ENCODE peak calls at places on chromosomes 1 and 21, in eight cellular contexts. K is AG09309, Q is cardiac fibroblast, Y is cardiac muscle cell, L is PC-9, U is dorsolateral prefrontal cortex, W is stomach, I is choroid plexus epithelial cell. D is an unnamed sample.

GRCh38 chr1:64663654-64664053 is 81.2 kb upstream of the RAVER2 start:
- DNase-seq in Y (no peak), L (no peak), U (no peak), K (no peak), W (no peak), I (peak), Q (peak), D (peak)

GRCh38 chr1:44811714-44812151 is 3.4 kb downstream of the BTBD19 start:
- DNase-seq in K (peak), W (no peak), I (peak), U (no peak), L (peak), Y (peak), Q (peak), D (peak)

GRCh38 chr21:39564200-39564599 is 48.5 kb upstream of the B3GALT5 start:
- DNase-seq in K (no peak), Y (no peak), Q (no peak), I (no peak), W (peak), L (no peak), U (no peak), D (no peak)

GRCh38 chr1:1539310-1540014 is 962 bp downstream of the TMEM240 start:
- DNase-seq in I (peak), U (no peak), W (no peak), L (no peak), K (no peak), Q (peak), Y (peak), D (peak)

GRCh38 chr1:183262628-183263220 is 76.7 kb downstream of the LAMC2 start:
- DNase-seq in I (no peak), U (no peak), L (no peak), Q (no peak), W (no peak), K (no peak), Y (no peak), D (no peak)

GRCh38 chr1:44297695-44298400 is 57.2 kb downstream of the ERI3 start:
- DNase-seq in Y (no peak), I (peak), W (no peak), U (no peak), Q (no peak), K (no peak), L (no peak), D (no peak)

GRCh38 chr1:51100264-51100880 is 1.7 kb upstream of the C1orf185 start:
- DNase-seq in Q (no peak), I (no peak), L (no peak), W (no peak), Y (no peak), U (no peak), K (no peak), D (no peak)

GRCh38 chr1:208069908-208070307 is 159.0 kb upstream of the CD34 start:
- DNase-seq in Y (no peak), K (no peak), W (no peak), U (no peak), Q (no peak), L (no peak), I (no peak), D (no peak)

GRCh38 chr1:10796029-10796944 is at the start of gene CASZ1:
- DNase-seq in W (peak), U (peak), I (peak), L (peak), Q (peak), K (peak), Y (peak), D (peak)

GRCh38 chr1:53172751-53173498 is 23.7 kb upstream of the CPT2 start:
- DNase-seq in Y (peak), Q (peak), U (no peak), K (peak), I (peak), W (no peak), L (no peak), D (no peak)

GRCh38 chr1:239987103-239987745 is 104.5 kb upstream of the FMN2 start:
- DNase-seq in U (peak), W (peak), L (peak), Q (peak), I (peak), K (peak), Y (peak), D (peak)

GRCh38 chr1:43839056-43839455 is 94.5 kb upstream of the ARTN start:
- DNase-seq in Q (no peak), L (no peak), K (no peak), I (no peak), Y (no peak), W (no peak), U (no peak), D (no peak)

GRCh38 chr1:33943978-33944377 is 80.1 kb downstream of the HMGB4 start:
- DNase-seq in Y (peak), W (no peak), I (peak), Q (peak), L (no peak), K (peak), U (no peak), D (peak)

GRCh38 chr1:10074059-10074854 is 41.5 kb downstream of the UBE4B start:
- DNase-seq in W (no peak), Q (peak), Y (peak), K (peak), I (peak), L (peak), U (peak), D (peak)

GRCh38 chr1:49364676-49365075 is 588.0 kb upstream of the BEND5 start:
- DNase-seq in Q (no peak), I (peak), Y (no peak), L (no peak), U (no peak), K (no peak), W (no peak), D (peak)

GRCh38 chr1:39609618-39610331 is 29.7 kb downstream of the HEYL start:
- DNase-seq in I (peak), L (peak), K (no peak), Q (peak), U (no peak), Y (peak), W (peak), D (peak)

GRCh38 chr1:219120625-219121544 is 52.8 kb upstream of the LYPLAL1 start:
- DNase-seq in I (peak), L (no peak), W (no peak), Q (peak), Y (peak), K (peak), U (no peak), D (peak)

GRCh38 chr1:54861070-54861761 is 25.8 kb downstream of the DHCR24 start:
- DNase-seq in I (peak), U (no peak), K (no peak), L (peak), Y (peak), Q (peak), W (no peak), D (no peak)

GRCh38 chr1:27940870-27941269 is 6.1 kb downstream of the SMPDL3B start:
- DNase-seq in I (no peak), W (no peak), U (no peak), Q (no peak), K (no peak), L (no peak), Y (no peak), D (no peak)

GRCh38 chr1:92076363-92076762 is 1.2 kb upstream of the SETSIP start:
- DNase-seq in I (no peak), W (no peak), Y (no peak), Q (no peak), U (no peak), K (no peak), L (no peak), D (no peak)

GRCh38 chr1:228094432-228095016 is 8.6 kb downstream of the C1orf35 start:
- DNase-seq in W (peak), L (no peak), I (no peak), Y (no peak), K (no peak), U (no peak), Q (no peak), D (no peak)

GRCh38 chr1:107991371-107992066 is 26.5 kb upstream of the VAV3 start:
- DNase-seq in U (no peak), I (peak), L (no peak), Y (peak), K (no peak), W (no peak), Q (peak), D (peak)

GRCh38 chr1:51950701-51951100 is 39.8 kb downstream of the RAB3B start:
- DNase-seq in Y (no peak), K (no peak), I (no peak), Q (no peak), W (no peak), U (no peak), L (no peak), D (no peak)

GRCh38 chr1:20405893-20406604 is 80.0 kb downstream of the CAMK2N1 start:
- DNase-seq in U (no peak), I (peak), Q (peak), W (no peak), Y (peak), L (no peak), K (peak), D (peak)

GRCh38 chr1:171467626-171468025 is 17.7 kb upstream of the PRRC2C start:
- DNase-seq in L (no peak), U (no peak), W (no peak), Q (no peak), K (no peak), I (no peak), Y (no peak), D (no peak)

GRCh38 chr1:213393860-213394259 is 342.8 kb downstream of the RPS6KC1 start:
- DNase-seq in I (no peak), K (no peak), U (no peak), L (no peak), Y (no peak), Q (no peak), W (no peak), D (no peak)

GRCh38 chr1:205350124-205350523 is 6.6 kb downstream of the KLHDC8A start:
- DNase-seq in K (no peak), I (no peak), Y (no peak), W (no peak), L (no peak), U (no peak), Q (no peak), D (no peak)

GRCh38 chr1:21537932-21538630 is 28.9 kb downstream of the ALPL start:
- DNase-seq in Q (peak), I (peak), U (no peak), L (no peak), K (no peak), Y (peak), W (peak), D (peak)

GRCh38 chr21:38012700-38013099 is 96.4 kb upstream of the KCNJ6 start:
- DNase-seq in W (no peak), I (no peak), Q (no peak), U (no peak), K (no peak), Y (no peak), L (no peak), D (no peak)

GRCh38 chr1:3702990-3703728 is 49.1 kb upstream of the CCDC27 start:
- DNase-seq in W (no peak), K (no peak), I (peak), L (no peak), Y (peak), U (no peak), Q (peak), D (no peak)

GRCh38 chr1:77655431-77655974 is 27.0 kb downstream of the ZZZ3 start:
- DNase-seq in U (no peak), Q (no peak), Y (no peak), W (no peak), L (no peak), I (peak), K (no peak), D (no peak)

DNA sequence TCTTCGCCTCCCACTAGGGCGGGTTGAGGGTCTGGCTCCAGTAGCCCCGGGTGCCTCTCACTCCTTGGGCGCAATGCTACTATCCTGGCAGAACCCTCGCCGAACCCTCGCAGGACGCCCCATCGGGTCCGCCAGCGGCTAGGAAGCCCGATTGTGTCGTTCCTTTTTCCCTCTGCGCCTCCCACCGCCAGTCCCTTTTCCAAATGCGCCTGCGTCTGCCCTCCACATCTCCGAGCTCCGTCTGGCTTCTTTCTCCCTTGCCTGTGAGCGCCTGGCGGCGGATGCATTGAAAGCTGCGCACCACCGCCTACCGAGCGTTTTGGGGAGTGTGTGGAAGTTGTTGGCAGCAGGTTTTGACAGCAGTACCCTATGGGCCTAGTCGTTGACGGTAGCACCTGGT is 1.0 kb upstream of the DIRAS3 start:
- DNase-seq in W (no peak), K (peak), L (no peak), U (no peak), Q (peak), I (peak), Y (peak), D (peak)
- TF ChIP-seq CTCF in W (no peak), K (peak), L (no peak), U (no peak), Q (peak), I (peak), Y (peak), D (peak)

GRCh38 chr1:79006564-79006963 is at the start of gene ADGRL4:
- DNase-seq in U (no peak), L (no peak), W (no peak), K (peak), I (peak), Y (peak), Q (peak), D (peak)

GRCh38 chr1:79005945-79006344 is 585 bp downstream of the ADGRL4 start:
- DNase-seq in Q (peak), W (no peak), L (no peak), Y (peak), K (no peak), I (peak), U (no peak), D (peak)

GRCh38 chr1:79010589-79010988 is 4.1 kb upstream of the ADGRL4 start:
- DNase-seq in L (no peak), K (no peak), W (no peak), U (no peak), I (no peak), Y (no peak), Q (no peak), D (no peak)

GRCh38 chr1:79004916-79005315 is 1.6 kb downstream of the ADGRL4 start:
- DNase-seq in I (peak), Q (peak), K (no peak), W (no peak), U (no peak), L (no peak), Y (peak), D (no peak)
- H3K4me3 ChIP-seq in I (no peak), Q (peak), K (no peak), W (no peak), U (no peak), L (no peak), Y (no peak), D (no peak)

DNA sequence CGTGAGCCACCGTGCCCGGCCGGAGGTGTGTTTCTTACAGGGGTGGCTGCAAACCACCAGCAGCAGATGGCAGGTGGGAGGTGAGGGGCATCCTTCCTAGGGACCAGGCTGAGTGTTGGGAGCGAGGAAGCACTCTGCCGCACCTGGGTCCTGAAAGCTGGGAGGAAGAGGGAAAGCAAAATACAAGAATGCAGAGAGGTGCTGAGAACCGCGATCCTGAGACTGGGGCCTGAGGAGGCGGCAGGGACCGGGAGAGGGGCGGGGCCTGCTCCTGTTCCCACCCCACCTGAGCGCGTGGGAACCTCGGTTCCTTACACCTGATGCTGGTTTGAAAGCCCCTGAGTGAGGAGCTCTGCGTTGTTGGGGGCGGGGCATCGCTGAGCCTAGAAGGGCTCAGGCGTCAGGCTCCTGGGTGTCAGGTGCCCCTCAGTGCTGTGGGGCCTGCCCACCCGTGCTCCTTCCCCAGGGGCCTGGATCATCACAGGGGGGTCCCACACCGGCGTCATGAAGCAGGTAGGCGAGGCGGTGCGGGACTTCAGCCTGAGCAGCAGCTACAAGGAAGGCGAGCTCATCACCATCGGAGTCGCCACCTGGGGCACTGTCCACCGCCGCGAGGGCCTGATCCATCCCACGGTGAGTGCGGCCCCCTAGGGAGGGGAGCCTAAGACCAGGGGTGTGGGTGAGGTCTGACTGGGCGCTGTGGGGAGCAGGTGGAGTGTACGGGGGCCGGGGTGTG is 15.5 kb downstream of the TRPM2 start:
- DNase-seq in K (no peak), W (no peak), L (no peak), Q (no peak), Y (no peak), U (peak), I (no peak), D (no peak)
- TF ChIP-seq CTCF in K (no peak), W (no peak), L (no peak), Q (no peak), Y (no peak), U (no peak), I (no peak), D (no peak)

DNA sequence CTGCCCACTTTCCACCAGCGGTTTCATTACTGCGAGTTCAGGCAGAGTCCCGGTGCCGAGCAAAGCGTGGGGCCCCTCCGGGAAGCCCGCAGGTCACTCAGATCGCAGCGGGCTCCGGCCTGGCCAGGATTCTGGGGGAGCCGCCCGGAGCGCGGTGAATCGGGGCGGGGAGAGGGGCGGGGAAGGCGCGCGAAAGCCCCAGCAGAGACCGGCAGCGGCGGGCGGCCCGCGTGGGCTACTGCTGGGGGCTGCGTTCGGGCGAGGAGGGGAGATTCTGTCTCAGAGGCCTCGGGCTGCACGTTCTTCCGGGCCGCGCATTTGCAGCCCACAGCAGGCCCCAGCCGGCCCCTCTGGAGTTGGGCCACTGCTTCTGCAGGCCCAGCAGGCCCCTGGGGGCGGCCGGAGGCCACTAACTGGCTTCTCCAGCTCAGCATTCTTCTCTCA is 64.7 kb downstream of the SCCPDH start:
- DNase-seq in Y (peak), K (no peak), I (peak), U (no peak), L (no peak), Q (peak), W (no peak), D (no peak)
- H3K4me3 ChIP-seq in Y (no peak), K (no peak), I (peak), U (peak), L (no peak), Q (no peak), W (peak), D (peak)

GRCh38 chr1:178107823-178108222 is 13.9 kb downstream of the RASAL2 start:
- DNase-seq in I (no peak), K (no peak), Q (no peak), L (no peak), Y (no peak), U (no peak), W (no peak), D (no peak)
- TF ChIP-seq CTCF in I (no peak), K (no peak), Q (no peak), L (no peak), Y (no peak), U (no peak), W (no peak), D (no peak)

DNA sequence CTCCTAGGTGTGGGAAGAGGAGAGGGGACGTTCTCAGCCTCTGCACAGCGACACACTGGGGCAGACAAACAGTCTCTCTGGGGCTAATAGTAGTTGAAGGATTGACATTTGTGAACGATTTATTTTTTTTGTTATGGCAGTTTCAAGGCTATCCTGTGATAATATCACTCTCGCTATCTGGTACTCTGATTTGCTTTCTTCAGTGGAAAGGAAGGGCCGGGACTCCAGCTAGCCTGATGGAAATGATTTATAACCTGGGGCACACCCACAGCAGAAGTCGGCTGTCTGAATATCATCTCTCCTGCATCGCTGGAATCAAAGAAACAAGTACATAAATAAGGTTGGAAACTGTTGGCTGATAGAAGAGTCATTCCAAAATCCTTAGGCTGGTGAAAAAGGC is 122.7 kb downstream of the KCNN3 start:
- DNase-seq in U (no peak), Q (no peak), K (no peak), Y (no peak), L (no peak), I (no peak), W (no peak), D (no peak)
- H3K4me3 ChIP-seq in U (no peak), Q (no peak), K (no peak), Y (no peak), L (no peak), I (no peak), W (no peak), D (no peak)

DNA sequence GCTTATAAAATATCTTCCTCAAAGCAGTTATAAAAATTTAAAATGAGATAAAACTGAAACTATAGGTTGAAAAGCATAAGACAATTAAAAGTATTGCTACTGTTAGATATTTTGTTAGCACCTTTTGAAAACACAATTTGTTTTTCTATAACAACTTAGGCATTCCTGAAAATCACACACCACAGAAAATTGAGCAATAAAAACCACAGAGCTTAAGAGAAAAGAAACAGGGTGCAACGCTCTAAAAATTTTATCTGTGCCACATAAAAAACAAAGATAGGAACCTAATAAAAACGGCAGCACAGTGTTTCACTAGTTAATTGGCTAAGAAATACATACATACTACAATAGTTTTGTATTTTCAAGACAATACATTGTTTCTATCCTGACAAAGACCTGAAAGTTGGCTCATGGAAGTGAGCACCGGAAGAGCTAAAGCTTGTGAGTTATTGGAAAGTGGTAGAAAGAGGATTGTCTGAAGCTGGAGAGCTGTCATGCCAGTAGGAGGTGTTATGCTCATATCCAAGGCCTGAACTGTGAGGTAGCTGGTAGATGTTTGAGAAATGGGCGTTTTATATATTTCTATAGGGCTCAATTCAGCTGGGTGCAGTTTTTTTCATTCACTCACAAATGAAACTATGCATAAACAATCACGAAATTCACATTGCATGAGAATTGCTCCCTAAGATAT is 45.8 kb downstream of the RGS7 start:
- DNase-seq in Q (no peak), Y (no peak), I (no peak), W (no peak), U (no peak), K (no peak), L (no peak), D (no peak)
- TF ChIP-seq CTCF in Q (peak), Y (no peak), I (no peak), W (no peak), U (no peak), K (peak), L (no peak), D (no peak)